ENCODE peak calls at places on chromosomes 11 and 22, in eight cellular contexts. One of them, this sample, is unnamed.

GRCh38 chr11:8717876-8718753 is 35.5 kb downstream of the RPL27A start:
- DNase-seq in NCI-H1092 treated with DMSO at 0.1 percent for 48 hours: no peak
- DNase-seq in HuH-7.5: no peak
- DNase-seq in heart left ventricle: peak
- DNase-seq in prostate gland: peak
- DNase-seq in stimulated activated CD4-positive, alpha-beta T cell treated with anti-CD3 and anti-CD28 coated beads, Interleukin-15, amount 100 ng/mL, for 1 hour: no peak
- DNase-seq in foreskin fibroblast: peak
- DNase-seq in NCI-H345: no peak
- DNase-seq in this sample: no peak

GRCh38 chr11:72283947-72284346 is 40.0 kb upstream of the PHOX2A start:
- DNase-seq in NCI-H1092 treated with DMSO at 0.1 percent for 48 hours: no peak
- DNase-seq in HuH-7.5: no peak
- DNase-seq in heart left ventricle: no peak
- DNase-seq in prostate gland: no peak
- DNase-seq in stimulated activated CD4-positive, alpha-beta T cell treated with anti-CD3 and anti-CD28 coated beads, Interleukin-15, amount 100 ng/mL, for 1 hour: no peak
- DNase-seq in foreskin fibroblast: no peak
- DNase-seq in NCI-H345: no peak
- DNase-seq in this sample: no peak

GRCh38 chr11:34809191-34810106 is 106.7 kb downstream of the APIP start:
- DNase-seq in NCI-H1092 treated with DMSO at 0.1 percent for 48 hours: no peak
- DNase-seq in HuH-7.5: no peak
- DNase-seq in heart left ventricle: no peak
- DNase-seq in prostate gland: peak
- DNase-seq in stimulated activated CD4-positive, alpha-beta T cell treated with anti-CD3 and anti-CD28 coated beads, Interleukin-15, amount 100 ng/mL, for 1 hour: no peak
- DNase-seq in foreskin fibroblast: no peak
- DNase-seq in NCI-H345: no peak
- DNase-seq in this sample: no peak

GRCh38 chr11:72338741-72339140 is 94.8 kb upstream of the PHOX2A start:
- DNase-seq in NCI-H1092 treated with DMSO at 0.1 percent for 48 hours: no peak
- DNase-seq in HuH-7.5: no peak
- DNase-seq in heart left ventricle: no peak
- DNase-seq in prostate gland: no peak
- DNase-seq in stimulated activated CD4-positive, alpha-beta T cell treated with anti-CD3 and anti-CD28 coated beads, Interleukin-15, amount 100 ng/mL, for 1 hour: no peak
- DNase-seq in foreskin fibroblast: peak
- DNase-seq in NCI-H345: no peak
- DNase-seq in this sample: no peak

GRCh38 chr11:128171496-128171895 is 415.9 kb downstream of the ETS1 start:
- DNase-seq in NCI-H1092 treated with DMSO at 0.1 percent for 48 hours: no peak
- DNase-seq in HuH-7.5: no peak
- DNase-seq in heart left ventricle: no peak
- DNase-seq in prostate gland: no peak
- DNase-seq in stimulated activated CD4-positive, alpha-beta T cell treated with anti-CD3 and anti-CD28 coated beads, Interleukin-15, amount 100 ng/mL, for 1 hour: no peak
- DNase-seq in foreskin fibroblast: no peak
- DNase-seq in NCI-H345: peak
- DNase-seq in this sample: no peak

GRCh38 chr22:35634015-35634414 is 14.2 kb upstream of the APOL6 start:
- DNase-seq in NCI-H1092 treated with DMSO at 0.1 percent for 48 hours: no peak
- DNase-seq in HuH-7.5: no peak
- DNase-seq in heart left ventricle: no peak
- DNase-seq in prostate gland: no peak
- DNase-seq in stimulated activated CD4-positive, alpha-beta T cell treated with anti-CD3 and anti-CD28 coated beads, Interleukin-15, amount 100 ng/mL, for 1 hour: no peak
- DNase-seq in foreskin fibroblast: no peak
- DNase-seq in NCI-H345: no peak
- DNase-seq in this sample: peak

GRCh38 chr11:75420224-75421034 is 12.6 kb downstream of the KLHL35 start:
- DNase-seq in NCI-H1092 treated with DMSO at 0.1 percent for 48 hours: no peak
- DNase-seq in HuH-7.5: no peak
- DNase-seq in heart left ventricle: no peak
- DNase-seq in prostate gland: no peak
- DNase-seq in stimulated activated CD4-positive, alpha-beta T cell treated with anti-CD3 and anti-CD28 coated beads, Interleukin-15, amount 100 ng/mL, for 1 hour: no peak
- DNase-seq in foreskin fibroblast: no peak
- DNase-seq in NCI-H345: no peak
- DNase-seq in this sample: peak

GRCh38 chr11:68843052-68843561 is 1.4 kb upstream of the CPT1A start:
- DNase-seq in NCI-H1092 treated with DMSO at 0.1 percent for 48 hours: no peak
- DNase-seq in HuH-7.5: no peak
- DNase-seq in heart left ventricle: no peak
- DNase-seq in prostate gland: no peak
- DNase-seq in stimulated activated CD4-positive, alpha-beta T cell treated with anti-CD3 and anti-CD28 coated beads, Interleukin-15, amount 100 ng/mL, for 1 hour: no peak
- DNase-seq in foreskin fibroblast: no peak
- DNase-seq in NCI-H345: no peak
- DNase-seq in this sample: peak

GRCh38 chr11:35486934-35487333 is 38.5 kb downstream of the PAMR1 start:
- DNase-seq in NCI-H1092 treated with DMSO at 0.1 percent for 48 hours: no peak
- DNase-seq in HuH-7.5: no peak
- DNase-seq in heart left ventricle: no peak
- DNase-seq in prostate gland: no peak
- DNase-seq in stimulated activated CD4-positive, alpha-beta T cell treated with anti-CD3 and anti-CD28 coated beads, Interleukin-15, amount 100 ng/mL, for 1 hour: no peak
- DNase-seq in foreskin fibroblast: no peak
- DNase-seq in NCI-H345: no peak
- DNase-seq in this sample: no peak